ENCODE peak calls at places on chromosomes 4 and X, in five cellular contexts. One of them, this sample, is unnamed.
A peak's percentile ranks its signal among the peaks of the same experiment; 100 is the strongest.

GRCh38 chrX:9493936-9494335 is 29.1 kb downstream of the TBL1X start:
- DNase-seq in GM12878: no peak
- DNase-seq in K562: no peak
- DNase-seq in GM12891: no peak
- DNase-seq in HepG2: no peak
- DNase-seq in this sample: no peak

GRCh38 chr4:80134936-80135701 is 62.1 kb upstream of the ANTXR2 start:
- DNase-seq in HepG2: no peak
- DNase-seq in K562: no peak
- DNase-seq in GM12878: no peak
- DNase-seq in GM12891: no peak
- DNase-seq in this sample: no peak

GRCh38 chr4:48400416-48400815 is 59.1 kb downstream of the SLAIN2 start:
- DNase-seq in HepG2: no peak
- DNase-seq in K562: no peak
- DNase-seq in GM12891: no peak
- DNase-seq in GM12878: no peak
- DNase-seq in this sample: no peak

GRCh38 chr4:337932-338758 is 531 bp downstream of the ZNF141 start:
- DNase-seq in HepG2: no peak
- DNase-seq in GM12891: no peak
- DNase-seq in K562: no peak
- DNase-seq in GM12878: no peak
- DNase-seq in this sample: no peak

GRCh38 chrX:110435191-110435590 is 76.5 kb downstream of the RTL9 start:
- DNase-seq in GM12891: no peak
- DNase-seq in K562: no peak
- DNase-seq in GM12878: no peak
- DNase-seq in HepG2: no peak
- DNase-seq in this sample: no peak

GRCh38 chrX:40960041-40960440 is 125.2 kb upstream of the USP9X start:
- DNase-seq in HepG2: no peak
- DNase-seq in GM12878: no peak
- DNase-seq in K562: no peak
- DNase-seq in GM12891: no peak
- DNase-seq in this sample: no peak

GRCh38 chr4:140094701-140095420 is 59.1 kb downstream of the MAML3 start:
- DNase-seq in K562: no peak
- DNase-seq in HepG2: no peak
- DNase-seq in GM12891: no peak
- DNase-seq in GM12878: no peak
- DNase-seq in this sample: no peak

GRCh38 chr4:125582302-125582701 is 267.5 kb downstream of the FAT4 start:
- DNase-seq in HepG2: no peak
- DNase-seq in K562: no peak
- DNase-seq in GM12891: no peak
- DNase-seq in GM12878: no peak
- DNase-seq in this sample: no peak

GRCh38 chrX:110346681-110347080 is 12.0 kb upstream of the RTL9 start:
- DNase-seq in HepG2: no peak
- DNase-seq in GM12878: no peak
- DNase-seq in K562: no peak
- DNase-seq in GM12891: no peak
- DNase-seq in this sample: no peak

GRCh38 chr4:114997596-114997995 is 115.8 kb downstream of the NDST4 start:
- DNase-seq in GM12891: no peak
- DNase-seq in HepG2: no peak
- DNase-seq in GM12878: no peak
- DNase-seq in K562: no peak
- DNase-seq in this sample: no peak

GRCh38 chr4:5955856-5956255 is 62.4 kb downstream of the C4orf50 start:
- DNase-seq in HepG2: no peak
- DNase-seq in GM12878: peak; percentile 7
- DNase-seq in GM12891: no peak
- DNase-seq in K562: no peak
- DNase-seq in this sample: no peak

GRCh38 chr4:132483-132882 is 8.2 kb downstream of the ZNF718 start:
- DNase-seq in GM12891: no peak
- DNase-seq in HepG2: no peak
- DNase-seq in GM12878: no peak
- DNase-seq in K562: no peak
- DNase-seq in this sample: no peak

GRCh38 chr4:159103406-159104131 is 690 bp downstream of the RAPGEF2 start:
- DNase-seq in HepG2: no peak
- DNase-seq in GM12891: peak; percentile 28
- DNase-seq in K562: peak; percentile 60
- DNase-seq in GM12878: no peak
- DNase-seq in this sample: peak; percentile 34

GRCh38 chrX:15242899-15243555 is 26.9 kb downstream of the ASB9 start:
- DNase-seq in GM12878: peak; percentile 17
- DNase-seq in GM12891: peak; percentile 9
- DNase-seq in K562: peak; percentile 16
- DNase-seq in HepG2: peak; percentile 12
- DNase-seq in this sample: no peak

GRCh38 chrX:44795945-44796450 is 47.8 kb upstream of the DUSP21 start:
- DNase-seq in GM12878: peak; percentile 25
- DNase-seq in HepG2: no peak
- DNase-seq in K562: no peak
- DNase-seq in GM12891: no peak
- DNase-seq in this sample: no peak

GRCh38 chrX:120000490-120001246 is 57.1 kb upstream of the NKAP start:
- DNase-seq in K562: no peak
- DNase-seq in GM12878: no peak
- DNase-seq in HepG2: no peak
- DNase-seq in GM12891: no peak
- DNase-seq in this sample: no peak

DNA sequence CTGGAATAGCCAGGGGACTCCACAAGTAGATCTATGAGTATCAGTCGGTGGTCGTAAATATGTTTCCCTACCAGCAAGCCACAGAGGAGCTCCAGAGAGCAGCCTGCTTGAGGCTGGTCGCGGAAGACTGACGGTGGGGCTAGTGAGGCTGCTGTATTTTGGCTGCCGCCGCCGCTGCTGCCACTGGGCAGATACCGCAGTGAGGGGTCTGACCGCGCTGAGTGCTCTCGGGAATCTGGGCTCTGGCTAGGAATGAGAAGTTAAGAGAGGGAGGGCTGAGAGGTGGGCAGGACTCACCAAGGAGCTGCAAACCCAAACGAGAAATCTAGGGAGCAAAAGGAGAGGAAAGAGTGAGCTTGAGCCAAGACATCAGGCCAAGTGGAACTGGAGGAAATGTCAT is at the start of gene EXOC1L:
- DNase-seq in GM12891: no peak
- DNase-seq in HepG2: peak; percentile 7
- DNase-seq in K562: peak; percentile 14
- DNase-seq in GM12878: no peak
- DNase-seq in this sample: no peak
- TF ChIP-seq POLR2A in GM12891: no peak
- TF ChIP-seq POLR2A in HepG2: no peak
- TF ChIP-seq POLR2A in K562: no peak
- TF ChIP-seq POLR2A in GM12878: no peak
- TF ChIP-seq POLR2A in this sample: no peak

DNA sequence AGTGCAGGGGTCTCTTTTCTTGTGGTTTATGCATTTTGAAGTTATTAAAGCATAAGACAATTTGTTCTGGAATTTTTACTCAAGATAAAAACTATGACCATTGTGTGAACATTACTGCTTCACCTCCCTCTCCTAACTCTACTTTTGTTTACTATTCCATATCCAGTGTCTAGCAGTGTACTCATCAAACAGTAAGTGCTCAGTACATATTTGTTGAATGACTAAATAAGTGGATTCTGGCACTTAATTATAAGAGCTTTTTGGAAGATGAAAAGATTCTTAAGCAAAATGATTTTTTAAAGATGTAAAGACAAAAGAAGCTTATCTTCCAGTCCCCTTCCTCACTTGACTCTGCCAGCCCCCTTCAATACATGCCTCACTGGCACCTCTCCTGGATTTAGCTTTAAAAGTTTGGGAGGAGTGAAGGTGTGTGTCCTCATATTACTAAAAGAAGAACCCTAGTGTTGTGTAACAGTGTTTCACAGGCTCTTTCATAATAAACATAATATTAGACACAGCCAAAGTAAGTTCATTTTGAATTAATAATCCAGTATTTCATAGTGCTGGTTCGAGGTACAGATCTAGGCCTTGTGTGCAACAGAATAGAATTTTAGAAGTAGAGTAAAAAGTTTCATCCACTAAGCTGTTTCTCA is 53.0 kb downstream of the GAB1 start:
- DNase-seq in K562: no peak
- DNase-seq in GM12891: no peak
- DNase-seq in HepG2: peak; percentile 72
- DNase-seq in GM12878: no peak
- DNase-seq in this sample: no peak
- TF ChIP-seq TAF1 in K562: no peak
- TF ChIP-seq TAF1 in GM12891: no peak
- TF ChIP-seq TAF1 in HepG2: no peak
- TF ChIP-seq TAF1 in GM12878: no peak
- TF ChIP-seq TAF1 in this sample: no peak

GRCh38 chrX:42616981-42617380 is 161.0 kb downstream of the PPP1R2C start:
- DNase-seq in HepG2: no peak
- DNase-seq in GM12891: no peak
- DNase-seq in GM12878: no peak
- DNase-seq in K562: no peak
- DNase-seq in this sample: no peak

GRCh38 chrX:42624524-42624923 is 153.4 kb downstream of the PPP1R2C start:
- DNase-seq in K562: no peak
- DNase-seq in GM12878: no peak
- DNase-seq in HepG2: no peak
- DNase-seq in GM12891: no peak
- DNase-seq in this sample: no peak

GRCh38 chrX:42615161-42615563 is 162.8 kb downstream of the PPP1R2C start:
- DNase-seq in HepG2: no peak
- DNase-seq in GM12878: no peak
- DNase-seq in K562: no peak
- DNase-seq in GM12891: no peak
- DNase-seq in this sample: no peak

DNA sequence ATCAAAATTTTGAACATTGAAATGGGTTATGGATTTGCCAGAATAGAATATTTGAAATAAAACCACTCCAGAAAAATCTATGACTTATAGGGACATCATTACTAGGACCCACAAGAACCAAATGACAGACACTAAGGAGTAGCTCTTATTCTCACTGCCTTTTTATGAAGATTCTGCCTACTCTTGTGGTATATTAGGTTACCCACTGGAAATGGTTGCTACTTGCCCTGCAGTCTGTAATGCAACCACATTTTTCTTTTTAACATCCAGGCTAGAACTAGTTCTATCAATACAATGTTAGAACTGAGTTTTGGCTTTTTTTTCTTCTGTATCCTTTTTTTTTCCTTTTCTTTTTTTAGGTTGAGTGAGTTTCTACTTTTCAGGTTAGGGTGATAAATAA is 158.9 kb downstream of the PPP1R2C start:
- DNase-seq in GM12891: no peak
- DNase-seq in HepG2: no peak
- DNase-seq in GM12878: no peak
- DNase-seq in K562: no peak
- DNase-seq in this sample: no peak
- TF ChIP-seq POLR2AphosphoS5 in GM12891: no peak
- TF ChIP-seq POLR2AphosphoS5 in HepG2: no peak
- TF ChIP-seq POLR2AphosphoS5 in GM12878: no peak
- TF ChIP-seq POLR2AphosphoS5 in K562: no peak
- TF ChIP-seq POLR2AphosphoS5 in this sample: no peak

GRCh38 chrX:63561425-63561824 is 210.3 kb upstream of the SPIN4 start:
- DNase-seq in K562: peak; percentile 2
- DNase-seq in GM12891: no peak
- DNase-seq in GM12878: no peak
- DNase-seq in HepG2: no peak
- DNase-seq in this sample: no peak

GRCh38 chrX:63560601-63561218 is 209.6 kb upstream of the SPIN4 start:
- DNase-seq in GM12891: peak; percentile 12
- DNase-seq in GM12878: peak; percentile 27
- DNase-seq in K562: peak; percentile 46
- DNase-seq in HepG2: peak; percentile 81
- DNase-seq in this sample: peak; percentile 13
- TF ChIP-seq POLR2A in GM12891: peak; percentile 40
- TF ChIP-seq POLR2A in GM12878: peak; percentile 68
- TF ChIP-seq POLR2A in K562: peak; percentile 65
- TF ChIP-seq POLR2A in HepG2: peak; percentile 26
- TF ChIP-seq POLR2A in this sample: no peak

DNA sequence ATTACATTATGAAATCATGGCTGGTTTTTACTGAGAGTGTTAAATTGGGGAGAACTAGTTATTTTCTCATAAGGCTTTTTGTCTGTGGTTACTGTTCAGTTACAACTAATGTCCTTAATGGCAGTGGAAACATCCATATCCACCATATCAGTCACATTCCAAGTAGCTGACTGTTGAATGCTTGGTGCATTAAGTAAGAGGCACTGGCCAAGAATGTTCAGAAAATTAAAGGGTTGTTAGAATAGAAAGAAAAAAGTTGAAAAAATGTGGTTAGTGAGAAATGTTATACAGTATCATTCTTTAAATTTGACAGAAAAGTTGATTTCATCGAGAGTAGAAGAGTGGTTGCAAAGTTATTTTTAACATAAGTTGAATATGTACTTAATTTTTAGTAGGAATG is 2407.3 kb downstream of the ARAP2 start:
- DNase-seq in GM12891: no peak
- DNase-seq in HepG2: no peak
- DNase-seq in K562: no peak
- DNase-seq in GM12878: no peak
- DNase-seq in this sample: no peak
- TF ChIP-seq TAF1 in GM12891: no peak
- TF ChIP-seq TAF1 in HepG2: no peak
- TF ChIP-seq TAF1 in K562: no peak
- TF ChIP-seq TAF1 in GM12878: no peak
- TF ChIP-seq TAF1 in this sample: no peak

GRCh38 chrX:55488559-55489314 is 911 bp downstream of the USP51 start:
- DNase-seq in GM12891: peak; percentile 32
- DNase-seq in GM12878: peak; percentile 8
- DNase-seq in HepG2: no peak
- DNase-seq in K562: peak; percentile 72
- DNase-seq in this sample: peak; percentile 34
- TF ChIP-seq POLR2AphosphoS5 in GM12891: no peak
- TF ChIP-seq POLR2AphosphoS5 in GM12878: no peak
- TF ChIP-seq POLR2AphosphoS5 in HepG2: no peak
- TF ChIP-seq POLR2AphosphoS5 in K562: no peak
- TF ChIP-seq POLR2AphosphoS5 in this sample: no peak

GRCh38 chrX:132520792-132521191 is 32.0 kb upstream of the MBNL3 start:
- DNase-seq in HepG2: no peak
- DNase-seq in GM12878: no peak
- DNase-seq in GM12891: no peak
- DNase-seq in K562: no peak
- DNase-seq in this sample: no peak

GRCh38 chrX:132520213-132520612 is 31.4 kb upstream of the MBNL3 start:
- DNase-seq in GM12878: no peak
- DNase-seq in HepG2: peak; percentile 40
- DNase-seq in GM12891: no peak
- DNase-seq in K562: no peak
- DNase-seq in this sample: no peak

GRCh38 chrX:132518401-132518800 is 29.6 kb upstream of the MBNL3 start:
- DNase-seq in HepG2: no peak
- DNase-seq in GM12878: no peak
- DNase-seq in K562: no peak
- DNase-seq in GM12891: no peak
- DNase-seq in this sample: no peak
- TF ChIP-seq POLR2A in HepG2: no peak
- TF ChIP-seq POLR2A in GM12878: no peak
- TF ChIP-seq POLR2A in K562: no peak
- TF ChIP-seq POLR2A in GM12891: no peak
- TF ChIP-seq POLR2A in this sample: no peak